ENCODE peak calls at places on chromosomes 11 and 22, in five cellular contexts. M, E, H, R and D are unnamed samples.
A peak's percentile ranks its signal among the peaks of the same experiment; 100 is the strongest.

GRCh38 chr11:69369945-69370344 is 76.0 kb downstream of the MYEOV start:
- DNase-seq in M (no peak), E (no peak), H (no peak), R (no peak), D (no peak)

GRCh38 chr11:79544324-79544723 is 103.5 kb upstream of the TENM4 start:
- DNase-seq in M (no peak), E (no peak), H (no peak), R (no peak), D (no peak)

GRCh38 chr11:77602385-77603105 is 12.8 kb downstream of the AQP11 start:
- DNase-seq in M (peak; percentile 70), E (peak; percentile 90), H (no peak), R (no peak), D (peak; percentile 87)

GRCh38 chr11:35723493-35724284 is 61.1 kb downstream of the TRIM44 start:
- DNase-seq in M (no peak), E (peak; percentile 27), H (no peak), R (no peak), D (peak; percentile 35)

GRCh38 chr11:132856032-132856431 is 676.3 kb downstream of the OPCML start:
- DNase-seq in M (no peak), E (no peak), H (no peak), R (no peak), D (no peak)

GRCh38 chr11:134725939-134726639 is 314.0 kb upstream of the B3GAT1 start:
- DNase-seq in M (no peak), E (no peak), H (no peak), R (no peak), D (no peak)

GRCh38 chr22:49372111-49372529 is 455.6 kb downstream of the BRD1 start:
- DNase-seq in M (no peak), E (no peak), H (peak; percentile 13), R (no peak), D (no peak)

GRCh38 chr11:69587454-69588081 is 53.4 kb upstream of the CCND1 start:
- DNase-seq in M (no peak), E (peak; percentile 81), H (no peak), R (no peak), D (peak; percentile 83)

GRCh38 chr22:44143596-44143995 is 37.1 kb upstream of the PARVG start:
- DNase-seq in M (no peak), E (no peak), H (no peak), R (no peak), D (no peak)

GRCh38 chr11:46369458-46370152 is 11.9 kb upstream of the MDK start:
- DNase-seq in M (peak; percentile 49), E (peak; percentile 77), H (peak; percentile 73), R (peak; percentile 55), D (peak; percentile 83)

GRCh38 chr11:44893250-44894216 is 57.1 kb downstream of the TP53I11 start:
- DNase-seq in M (no peak), E (no peak), H (no peak), R (no peak), D (no peak)

GRCh38 chr11:123164732-123165450 is 30.2 kb downstream of the CLMP start:
- DNase-seq in M (no peak), E (peak; percentile 44), H (no peak), R (no peak), D (no peak)

GRCh38 chr22:44894782-44895181 is 115.0 kb downstream of the PHF21B start:
- DNase-seq in M (no peak), E (no peak), H (no peak), R (no peak), D (no peak)

GRCh38 chr11:126484266-126484665 is 128.8 kb downstream of the ST3GAL4 start:
- DNase-seq in M (peak; percentile 19), E (peak; percentile 94), H (peak; percentile 39), R (no peak), D (peak; percentile 53)

GRCh38 chr11:65954771-65955170 is 6.8 kb upstream of the SART1 start:
- DNase-seq in M (no peak), E (no peak), H (no peak), R (no peak), D (no peak)

GRCh38 chr22:49674479-49674830 is 153.2 kb downstream of the BRD1 start:
- DNase-seq in M (no peak), E (no peak), H (no peak), R (no peak), D (no peak)

DNA sequence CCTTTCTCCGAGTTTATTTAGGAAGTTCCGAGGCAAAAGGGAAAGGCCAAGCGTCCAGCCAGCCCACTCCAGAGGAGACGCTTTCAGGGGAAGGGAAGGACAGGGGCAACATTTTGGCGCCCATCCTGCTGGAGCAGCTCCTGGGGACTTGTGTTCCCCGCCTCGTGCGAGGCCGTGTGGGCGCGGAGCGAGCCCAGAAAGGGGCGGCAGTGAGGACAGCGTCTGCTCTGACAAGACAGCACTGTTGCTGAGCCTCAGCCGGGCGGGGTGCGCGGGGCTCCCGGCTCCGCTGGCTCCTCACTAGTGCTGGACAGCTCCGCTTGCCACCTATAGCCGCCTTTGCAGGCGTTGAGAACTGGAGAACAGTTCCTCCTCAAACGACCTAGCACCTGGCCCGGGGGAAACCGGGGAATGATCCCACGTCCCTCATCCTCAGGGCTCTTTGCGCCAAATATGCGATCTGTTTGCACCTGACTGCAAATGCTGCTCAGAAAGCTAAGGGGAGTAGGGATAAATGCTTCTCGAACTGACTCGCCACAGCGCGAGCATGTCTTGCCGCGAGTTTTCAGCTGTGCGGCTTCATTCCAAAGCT is 722 bp upstream of the GUCY1A2 start:
- DNase-seq in M (peak; percentile 66), E (peak; percentile 61), H (no peak), R (no peak), D (peak; percentile 85)
- H3K4me3 ChIP-seq in M (peak overlapping the region; percentile 48), E (peak overlapping the region; percentile 21), H (no peak overlapping the region), R (no peak overlapping the region), D (peak overlapping the region; percentile 57)

GRCh38 chr11:117595440-117595839 is 201.6 kb downstream of the DSCAML1 start:
- DNase-seq in M (no peak), E (no peak), H (no peak), R (peak; percentile 2), D (no peak)
- TF ChIP-seq CTCF in M (no peak), E (no peak), H (no peak), R (peak; percentile 43), D (no peak)

DNA sequence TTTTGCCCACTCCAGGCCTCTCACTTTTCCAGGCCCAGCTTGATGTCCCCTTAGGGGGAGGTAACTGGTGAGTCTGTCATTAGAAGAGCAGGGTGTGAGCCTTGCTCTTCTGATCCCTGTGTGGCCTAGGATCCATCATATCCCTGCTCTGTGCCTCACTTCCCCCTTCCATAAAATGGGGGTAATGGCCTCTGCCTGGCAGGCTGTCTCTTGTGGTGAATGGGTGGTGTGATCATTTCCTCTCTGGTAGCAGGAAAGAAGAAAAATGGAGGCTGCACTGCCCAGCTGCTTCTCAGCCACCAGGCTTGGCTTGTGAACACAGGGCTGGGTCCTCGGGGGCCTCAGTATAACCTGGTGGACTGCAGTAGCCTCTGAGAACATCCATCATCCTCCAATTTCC is 5.6 kb downstream of the ARHGEF17 start:
- DNase-seq in M (no peak), E (no peak), H (peak; percentile 72), R (no peak), D (no peak)
- H3K4me3 ChIP-seq in M (peak overlapping the region; percentile 75), E (peak overlapping the region; percentile 47), H (no peak overlapping the region), R (no peak overlapping the region), D (peak overlapping the region; percentile 85)

GRCh38 chr22:35530700-35531099 is 9.9 kb upstream of the RASD2 start:
- DNase-seq in M (no peak), E (no peak), H (no peak), R (no peak), D (no peak)
- TF ChIP-seq CTCF in M (no peak), E (no peak), H (no peak), R (no peak), D (no peak)